ENCODE peak calls at places on chromosomes 7 and 10, in five cellular contexts. F is thoracic aorta, J is fibroblast of mammary gland, X is psoas muscle, A is GM06990. H is an unnamed sample.

GRCh38 chr7:148963583-148964509 is 64.5 kb downstream of the PDIA4 start:
- DNase-seq in F (no peak), J (peak), X (no peak), A (no peak), H (no peak)

GRCh38 chr7:38000272-38000671 is 79.8 kb downstream of the EPDR1 start:
- DNase-seq in F (no peak), J (peak), X (no peak), A (no peak), H (no peak)

GRCh38 chr10:132037676-132037975 is 28.1 kb upstream of the JAKMIP3 start:
- DNase-seq in F (no peak), J (no peak), X (no peak), A (no peak), H (no peak)

GRCh38 chr10:36380538-36380937 is 738.4 kb upstream of the FZD8 start:
- DNase-seq in F (no peak), J (no peak), X (no peak), A (no peak), H (no peak)

GRCh38 chr10:62050941-62051433 is 149.5 kb downstream of the ARID5B start:
- DNase-seq in F (peak), J (peak), X (peak), A (peak), H (peak)

GRCh38 chr10:50567384-50567783 is 56.4 kb downstream of the SGMS1 start:
- DNase-seq in F (no peak), J (no peak), X (no peak), A (no peak), H (no peak)

GRCh38 chr10:44471410-44471809 is 86.5 kb upstream of the CXCL12 start:
- DNase-seq in F (no peak), J (peak), X (no peak), A (no peak), H (no peak)

GRCh38 chr7:131552053-131552452 is 4.4 kb downstream of the PODXL start:
- DNase-seq in F (no peak), J (no peak), X (no peak), A (no peak), H (no peak)

GRCh38 chr7:108358553-108358952 is 97.7 kb downstream of the NRCAM start:
- DNase-seq in F (no peak), J (peak), X (no peak), A (no peak), H (peak)

GRCh38 chr10:103678104-103678526 is 177.3 kb downstream of the SH3PXD2A start:
- DNase-seq in F (no peak), J (peak), X (peak), A (peak), H (no peak)

GRCh38 chr10:64103750-64104149 is 582.5 kb downstream of the REEP3 start:
- DNase-seq in F (no peak), J (no peak), X (no peak), A (no peak), H (peak)

GRCh38 chr7:74006451-74007259 is 21.3 kb upstream of the ELN start:
- DNase-seq in F (no peak), J (no peak), X (no peak), A (no peak), H (no peak)

GRCh38 chr7:127903913-127904705 is 127.1 kb downstream of the LRRC4 start:
- DNase-seq in F (no peak), J (no peak), X (no peak), A (no peak), H (no peak)

GRCh38 chr7:74083928-74084721 is 521 bp downstream of the LIMK1 start:
- DNase-seq in F (no peak), J (peak), X (peak), A (peak), H (peak)

GRCh38 chr7:104040666-104041065 is 51.2 kb upstream of the RELN start:
- DNase-seq in F (no peak), J (no peak), X (no peak), A (no peak), H (no peak)

GRCh38 chr7:139044813-139045794 is 9.3 kb upstream of the ZC3HAV1L start:
- DNase-seq in F (no peak), J (no peak), X (no peak), A (no peak), H (no peak)

GRCh38 chr7:139041378-139042053 is 5.7 kb upstream of the ZC3HAV1L start:
- DNase-seq in F (no peak), J (no peak), X (no peak), A (no peak), H (no peak)

GRCh38 chr7:139047970-139048369 is 12.1 kb upstream of the ZC3HAV1L start:
- DNase-seq in F (no peak), J (no peak), X (no peak), A (no peak), H (no peak)

GRCh38 chr7:139046143-139046542 is 10.3 kb upstream of the ZC3HAV1L start:
- DNase-seq in F (no peak), J (no peak), X (no peak), A (no peak), H (no peak)

DNA sequence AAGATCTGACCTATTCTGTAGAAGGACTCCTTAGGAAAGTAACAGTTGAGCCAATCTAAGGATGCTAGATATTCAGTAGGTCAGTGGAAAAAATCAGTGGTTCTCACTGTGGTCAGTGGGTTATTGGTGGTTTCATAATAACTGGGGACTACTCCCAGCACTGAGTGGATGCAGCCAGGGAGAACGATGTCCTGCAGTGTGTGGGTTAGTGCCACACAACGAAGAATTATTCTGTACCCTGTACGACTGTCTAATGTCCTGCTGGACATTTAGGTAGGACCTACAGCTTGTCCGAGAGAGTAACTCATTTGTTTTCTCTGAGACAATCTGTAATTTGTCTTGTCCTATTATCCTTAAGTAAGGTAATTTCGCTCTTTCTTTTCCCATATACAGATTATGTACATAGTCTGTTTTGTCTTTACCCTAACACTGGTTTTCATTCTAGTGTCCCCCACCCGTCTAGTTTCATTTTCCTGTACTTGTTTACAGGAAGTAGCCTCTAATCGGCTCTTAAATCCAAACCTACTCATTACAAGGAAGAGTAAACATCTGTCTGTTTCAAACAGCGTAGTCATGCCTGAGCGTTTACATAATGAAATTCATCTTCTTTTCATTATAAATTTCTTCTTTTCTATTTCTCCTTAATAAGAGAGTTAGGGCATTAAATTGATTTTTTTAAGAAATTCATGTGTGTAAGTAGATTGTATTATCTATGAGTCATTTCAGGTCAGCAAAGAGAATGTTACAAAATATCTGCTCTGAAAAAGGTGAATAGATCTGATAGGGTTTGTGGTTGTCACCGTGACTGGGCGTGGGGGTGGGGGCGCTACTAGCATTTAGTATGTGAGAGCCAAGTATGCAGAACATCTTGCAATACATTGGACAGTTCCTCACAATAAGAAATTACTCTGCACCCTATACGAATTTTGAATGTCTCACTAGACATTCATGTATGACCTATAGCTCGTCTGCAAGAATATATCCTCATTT is 8.3 kb upstream of the ZC3HAV1L start:
- DNase-seq in F (no peak), J (no peak), X (no peak), A (peak), H (no peak)
- TF ChIP-seq CTCF in F (no peak), J (no peak), X (no peak), A (no peak), H (no peak)

DNA sequence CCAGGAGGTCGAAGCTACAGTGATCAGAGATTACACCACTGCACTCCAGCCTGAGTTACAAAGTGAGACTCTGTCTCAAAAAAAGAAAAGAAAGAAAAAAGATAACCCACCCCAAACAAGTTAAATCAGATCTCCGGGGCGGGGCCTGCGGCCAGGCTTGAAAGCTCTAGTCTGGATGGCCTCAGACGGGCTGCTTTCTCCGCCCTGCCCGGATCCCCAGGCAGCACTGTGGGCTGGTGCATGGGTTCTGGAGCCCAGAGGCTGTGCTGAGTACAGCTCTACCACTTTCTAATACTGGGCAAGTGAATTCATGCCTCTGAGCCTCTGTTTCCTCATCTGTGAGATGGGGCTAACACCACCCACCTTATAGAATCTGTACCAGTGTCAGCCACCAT is 83.7 kb downstream of the ZMIZ1 start:
- DNase-seq in F (no peak), J (peak), X (no peak), A (no peak), H (no peak)
- TF ChIP-seq CTCF in F (no peak), J (no peak), X (no peak), A (no peak), H (no peak)

GRCh38 chr7:113113912-113114311 is 4.4 kb downstream of the SMIM30 start:
- DNase-seq in F (no peak), J (peak), X (no peak), A (no peak), H (peak)
- TF ChIP-seq CTCF in F (no peak), J (peak), X (no peak), A (peak), H (no peak)

GRCh38 chr10:19408924-19409323 is 360.3 kb downstream of the MALRD1 start:
- DNase-seq in F (no peak), J (no peak), X (no peak), A (no peak), H (no peak)

GRCh38 chr10:19416164-19416563 is 367.6 kb downstream of the MALRD1 start:
- DNase-seq in F (no peak), J (no peak), X (no peak), A (no peak), H (no peak)

GRCh38 chr10:19412531-19412930 is 363.9 kb downstream of the MALRD1 start:
- DNase-seq in F (no peak), J (peak), X (no peak), A (no peak), H (peak)

GRCh38 chr10:19411119-19411518 is 362.5 kb downstream of the MALRD1 start:
- DNase-seq in F (no peak), J (no peak), X (no peak), A (no peak), H (no peak)
- TF ChIP-seq CTCF in F (no peak), J (no peak), X (no peak), A (no peak), H (no peak)

DNA sequence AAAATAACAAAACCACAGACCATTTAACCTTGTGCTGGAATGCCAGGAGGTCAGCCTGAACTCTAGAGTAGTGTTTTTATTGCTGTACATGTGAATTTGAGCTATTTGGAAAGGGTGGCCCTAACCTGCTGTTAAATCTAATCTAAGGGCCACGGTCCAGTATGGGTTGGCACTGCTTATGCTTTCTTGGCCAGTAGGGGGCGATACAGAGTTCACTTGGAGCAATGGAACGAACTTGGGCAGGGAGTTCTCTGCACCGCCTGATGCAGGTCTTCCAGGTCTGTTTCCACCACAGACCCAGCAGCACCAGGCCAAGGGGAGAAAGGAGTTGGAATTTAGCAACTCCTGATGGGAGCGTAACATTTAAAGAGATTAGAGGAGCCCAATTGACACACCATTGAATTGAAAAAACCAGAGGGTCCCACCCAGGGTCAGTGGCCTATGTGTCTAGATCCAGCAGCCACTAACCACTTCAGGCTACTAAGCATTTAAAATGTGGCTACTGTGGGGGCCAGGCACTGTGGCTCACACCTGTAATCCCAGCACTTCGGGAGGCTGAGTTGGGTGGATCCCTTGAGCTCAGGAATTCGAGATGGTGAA is 75.7 kb upstream of the EFCAB10 start:
- DNase-seq in F (no peak), J (peak), X (no peak), A (no peak), H (peak)
- TF ChIP-seq CTCF in F (peak), J (peak), X (peak), A (peak), H (peak)

GRCh38 chr7:81769891-81770818 is at the start of gene HGF:
- DNase-seq in F (no peak), J (peak), X (peak), A (no peak), H (no peak)
- TF ChIP-seq CTCF in F (peak), J (peak), X (no peak), A (no peak), H (no peak)